ENCODE peak calls at places on chromosomes 2 and 18, in seven cellular contexts. T is NCI-H69; V is HuH-7.5; Y is stimulated activated CD8-positive, alpha-beta memory T cell treated with anti-CD3 and anti-CD28 coated beads, Interleukin-7, amount 100 ng/mL, for 1 hour; Z is H54; S is A673; X is neuronal stem cell. Q is an unnamed sample.

GRCh38 chr2:37858197-37858711 is 66.8 kb upstream of the RMDN2 start:
- DNase-seq in Y (no peak), S (no peak), V (no peak), Z (peak), X (no peak), T (no peak), Q (no peak)

GRCh38 chr2:30978854-30979253 is 159.4 kb downstream of the GALNT14 start:
- DNase-seq in V (no peak), S (no peak), Z (no peak), T (no peak), Y (no peak), X (no peak), Q (no peak)

GRCh38 chr2:42195559-42195958 is 26.4 kb downstream of the EML4 start:
- DNase-seq in S (peak), V (no peak), T (no peak), Z (no peak), Y (no peak), X (no peak), Q (no peak)

GRCh38 chr18:23108496-23108895 is 26.8 kb upstream of the CABLES1 start:
- DNase-seq in Z (no peak), V (no peak), Y (no peak), T (no peak), X (no peak), S (no peak), Q (no peak)

GRCh38 chr18:34592961-34593382 is 117.1 kb upstream of the DTNA start:
- DNase-seq in Y (no peak), Z (no peak), X (peak), V (no peak), S (peak), T (peak), Q (peak)

GRCh38 chr2:196959291-196959690 is 32.8 kb upstream of the PGAP1 start:
- DNase-seq in X (no peak), Z (no peak), V (no peak), T (peak), S (no peak), Y (no peak), Q (no peak)

GRCh38 chr2:189465478-189465877 is 24.2 kb downstream of the WDR75 start:
- DNase-seq in Y (no peak), V (no peak), X (no peak), Z (no peak), S (no peak), T (no peak), Q (no peak)

GRCh38 chr2:24491626-24492282 is 700 bp downstream of the NCOA1 start:
- DNase-seq in T (peak), X (peak), Y (peak), V (peak), Z (peak), S (peak), Q (peak)

GRCh38 chr18:69935319-69936190 is 12.1 kb downstream of the CD226 start:
- DNase-seq in S (no peak), X (peak), T (no peak), Z (no peak), V (no peak), Y (peak), Q (no peak)

GRCh38 chr2:23617817-23618216 is 232.8 kb downstream of the KLHL29 start:
- DNase-seq in V (no peak), S (no peak), T (peak), Z (no peak), X (no peak), Y (no peak), Q (no peak)

GRCh38 chr2:8640498-8640897 is 41.4 kb upstream of the ID2 start:
- DNase-seq in X (no peak), Y (no peak), V (no peak), S (no peak), T (no peak), Z (no peak), Q (no peak)

GRCh38 chr2:7997279-7997678 is 684.6 kb upstream of the ID2 start:
- DNase-seq in S (no peak), Z (no peak), T (no peak), X (no peak), Y (no peak), V (no peak), Q (no peak)

GRCh38 chr2:168949324-168949723 is 48.2 kb downstream of the G6PC2 start:
- DNase-seq in S (no peak), X (no peak), Y (no peak), V (no peak), Z (no peak), T (no peak), Q (no peak)

GRCh38 chr18:23066060-23066459 is 69.2 kb upstream of the CABLES1 start:
- DNase-seq in X (no peak), V (no peak), S (no peak), Z (no peak), T (no peak), Y (no peak), Q (no peak)

GRCh38 chr2:27890146-27891062 is at the start of the genes BABAM2 and RBKS:
- DNase-seq in Y (peak), X (peak), T (peak), V (peak), S (peak), Z (peak), Q (peak)

GRCh38 chr2:85704800-85705679 is 10.9 kb downstream of the GNLY start:
- DNase-seq in Z (no peak), V (no peak), S (no peak), Y (peak), T (no peak), X (no peak), Q (no peak)

GRCh38 chr2:112481528-112482228 is at the start of gene TTL:
- DNase-seq in Z (peak), X (peak), S (peak), T (peak), Y (peak), V (peak), Q (peak)

GRCh38 chr2:567865-568638 is 109.2 kb downstream of the TMEM18 start:
- DNase-seq in X (no peak), Z (peak), Y (no peak), T (no peak), S (peak), V (no peak), Q (no peak)

GRCh38 chr2:11719230-11719977 is 27.0 kb upstream of the LPIN1 start:
- DNase-seq in Y (no peak), X (no peak), T (peak), S (no peak), V (no peak), Z (no peak), Q (no peak)

GRCh38 chr2:234795272-234795920 is 156.4 kb upstream of the SH3BP4 start:
- DNase-seq in Y (no peak), X (no peak), Z (no peak), V (no peak), S (no peak), T (peak), Q (no peak)

GRCh38 chr2:20634430-20635095 is 16.3 kb downstream of the HS1BP3 start:
- DNase-seq in V (no peak), Y (no peak), X (no peak), Z (no peak), T (peak), S (no peak), Q (no peak)

GRCh38 chr2:182866095-182866460 is 359 bp downstream of the FRZB start:
- DNase-seq in V (no peak), X (no peak), S (no peak), Z (no peak), Y (no peak), T (peak), Q (peak)

GRCh38 chr2:180604077-180604476 is 376.3 kb upstream of the UBE2E3 start:
- DNase-seq in Z (no peak), S (peak), T (peak), Y (no peak), X (peak), V (no peak), Q (no peak)

GRCh38 chr2:224401641-224402342 is at the start of gene FAM124B:
- DNase-seq in S (peak), T (peak), V (no peak), X (no peak), Y (no peak), Z (no peak), Q (peak)

GRCh38 chr2:69308338-69308737 is 78.7 kb downstream of the GFPT1 start:
- DNase-seq in T (no peak), Y (no peak), S (no peak), V (no peak), X (no peak), Z (no peak), Q (no peak)

GRCh38 chr2:12712871-12713270 is 3.9 kb upstream of the TRIB2 start:
- DNase-seq in X (no peak), S (no peak), V (no peak), Z (no peak), T (no peak), Y (no peak), Q (no peak)

GRCh38 chr2:237695201-237695780 is 67.9 kb downstream of the LRRFIP1 start:
- DNase-seq in V (no peak), X (no peak), Y (no peak), T (peak), S (peak), Z (peak), Q (no peak)

GRCh38 chr2:37670378-37671012 is 947 bp downstream of the CDC42EP3 start:
- DNase-seq in S (no peak), V (no peak), T (peak), Y (no peak), X (no peak), Z (no peak), Q (peak)

GRCh38 chr18:2903006-2903405 is 56.2 kb downstream of the EMILIN2 start:
- DNase-seq in Y (no peak), T (peak), V (no peak), X (no peak), S (peak), Z (peak), Q (no peak)

GRCh38 chr2:13056259-13056843 is 339.6 kb downstream of the TRIB2 start:
- DNase-seq in Z (no peak), Y (no peak), S (peak), V (no peak), X (no peak), T (peak), Q (no peak)

GRCh38 chr2:71620851-71621251 is 167.5 kb downstream of the DYSF start:
- DNase-seq in V (no peak), S (no peak), Z (no peak), X (no peak), Y (no peak), T (no peak), Q (no peak)

GRCh38 chr2:95530734-95531133 is 46.2 kb upstream of the TRIM43B start:
- DNase-seq in Y (no peak), X (no peak), V (no peak), S (peak), Z (peak), T (no peak), Q (no peak)

GRCh38 chr2:47277987-47278386 is 122.9 kb upstream of the STPG4 start:
- DNase-seq in S (no peak), X (no peak), T (no peak), Z (no peak), Y (no peak), V (no peak), Q (no peak)

GRCh38 chr2:196565982-196566381 is 73.5 kb upstream of the CCDC150 start:
- DNase-seq in X (no peak), Y (no peak), V (no peak), T (no peak), Z (no peak), S (no peak), Q (no peak)

GRCh38 chr2:26011990-26012856 is 21.7 kb upstream of the RAB10 start:
- DNase-seq in T (peak), Y (no peak), S (peak), Z (no peak), V (no peak), X (peak), Q (no peak)

GRCh38 chr2:38301340-38301968 is 75.6 kb downstream of the ATL2 start:
- DNase-seq in S (no peak), Z (no peak), T (no peak), X (no peak), Y (no peak), V (no peak), Q (no peak)

GRCh38 chr18:23194969-23195957 is 60.0 kb downstream of the CABLES1 start:
- DNase-seq in X (no peak), Y (no peak), Z (no peak), S (peak), T (peak), V (no peak), Q (no peak)